ENCODE peak calls at places on chromosomes 1 and 21, in six cellular contexts. W, C, K, S, R and M are unnamed samples.

GRCh38 chr1:9909222-9910046 is 635 bp downstream of the CTNNBIP1 start:
- DNase-seq in W (peak), S (peak), K (no peak), R (peak), C (peak), M (peak)

GRCh38 chr1:20233866-20234265 is 47.5 kb upstream of the PLA2G2C start:
- DNase-seq in R (no peak), K (no peak), C (no peak), S (no peak), W (no peak), M (no peak)

GRCh38 chr1:201731142-201731541 is 97.8 kb upstream of the IPO9 start:
- DNase-seq in S (no peak), C (no peak), R (no peak), W (no peak), K (no peak), M (no peak)

GRCh38 chr21:46362946-46363345 is 39.0 kb downstream of the PCNT start:
- DNase-seq in S (no peak), C (no peak), K (no peak), W (no peak), R (no peak), M (no peak)

GRCh38 chr1:198657550-198658064 is 18.8 kb downstream of the PTPRC start:
- DNase-seq in C (no peak), S (no peak), K (no peak), R (peak), W (no peak), M (no peak)

GRCh38 chr1:197178998-197179397 is 32.5 kb upstream of the ASPM start:
- DNase-seq in W (no peak), S (no peak), R (no peak), K (no peak), C (no peak), M (no peak)

GRCh38 chr1:7335224-7335879 is 435.7 kb upstream of the VAMP3 start:
- DNase-seq in S (no peak), R (no peak), C (no peak), W (no peak), K (peak), M (no peak)

GRCh38 chr21:16678479-16678878 is 834.4 kb upstream of the CXADR start:
- DNase-seq in R (no peak), C (no peak), W (no peak), S (no peak), K (no peak), M (no peak)

GRCh38 chr21:42461185-42461520 is 34.9 kb downstream of the RSPH1 start:
- DNase-seq in R (no peak), W (no peak), K (no peak), C (no peak), S (no peak), M (peak)

GRCh38 chr21:37915516-37915915 is 741 bp downstream of the KCNJ6 start:
- DNase-seq in W (no peak), R (peak), C (no peak), S (peak), K (no peak), M (no peak)

GRCh38 chr1:224245188-224245587 is 62.1 kb downstream of the DEGS1 start:
- DNase-seq in C (peak), R (no peak), S (no peak), W (peak), K (no peak), M (no peak)

GRCh38 chr1:94408104-94408503 is 10.1 kb upstream of the ABCD3 start:
- DNase-seq in W (no peak), S (peak), C (no peak), K (no peak), R (no peak), M (no peak)

GRCh38 chr1:66251521-66251920 is 282.4 kb upstream of the SGIP1 start:
- DNase-seq in R (no peak), C (no peak), K (no peak), W (no peak), S (peak), M (peak)

GRCh38 chr1:6870571-6870970 is 85.3 kb downstream of the CAMTA1 start:
- DNase-seq in W (no peak), K (no peak), S (no peak), R (no peak), C (no peak), M (no peak)

GRCh38 chr1:29502901-29503300 is 266.6 kb downstream of the PTPRU start:
- DNase-seq in C (no peak), S (no peak), R (no peak), W (no peak), K (no peak), M (peak)

GRCh38 chr21:15631342-15631741 is 98.4 kb upstream of the USP25 start:
- DNase-seq in R (peak), W (no peak), C (no peak), S (no peak), K (peak), M (no peak)

GRCh38 chr1:18725231-18725895 is 94.7 kb downstream of the PAX7 start:
- DNase-seq in C (no peak), K (no peak), W (no peak), R (no peak), S (peak), M (peak)

GRCh38 chr21:43306911-43307676 is 119.8 kb downstream of the SIK1 start:
- DNase-seq in W (peak), R (peak), C (no peak), K (no peak), S (no peak), M (no peak)

GRCh38 chr1:17903386-17903785 is 148.3 kb downstream of the ACTL8 start:
- DNase-seq in W (no peak), C (no peak), S (no peak), R (no peak), K (no peak), M (no peak)

GRCh38 chr21:35198982-35199732 is 150.1 kb upstream of the RUNX1 start:
- DNase-seq in C (no peak), R (no peak), K (no peak), S (no peak), W (no peak), M (no peak)

GRCh38 chr21:36663033-36663855 is 35.7 kb upstream of the SIM2 start:
- DNase-seq in K (no peak), C (no peak), S (no peak), R (no peak), W (no peak), M (no peak)

GRCh38 chr1:41672173-41672572 is 187.7 kb upstream of the EDN2 start:
- DNase-seq in R (peak), W (no peak), S (no peak), C (no peak), K (peak), M (no peak)

GRCh38 chr1:3722846-3723245 is 29.4 kb upstream of the CCDC27 start:
- DNase-seq in R (no peak), W (no peak), S (no peak), K (no peak), C (no peak), M (no peak)

GRCh38 chr1:94247146-94248094 is 10.0 kb upstream of the ARHGAP29 start:
- DNase-seq in K (no peak), R (peak), S (peak), W (peak), C (peak), M (peak)

GRCh38 chr1:89309828-89310227 is 37.2 kb upstream of the GBP5 start:
- DNase-seq in W (no peak), S (no peak), R (no peak), C (no peak), K (no peak), M (no peak)

GRCh38 chr21:39483917-39484316 is 32.1 kb downstream of the SH3BGR start:
- DNase-seq in C (no peak), R (peak), K (peak), W (no peak), S (no peak), M (no peak)

GRCh38 chr21:35649186-35649585 is 411.1 kb downstream of the SETD4 start:
- DNase-seq in S (no peak), R (peak), K (no peak), W (no peak), C (no peak), M (peak)

GRCh38 chr1:3457910-3458621 is 3.6 kb downstream of the ARHGEF16 start:
- DNase-seq in C (no peak), K (no peak), W (no peak), R (no peak), S (peak), M (no peak)

GRCh38 chr1:43835141-43836021 is 98.2 kb upstream of the ARTN start:
- DNase-seq in C (peak), R (no peak), K (peak), S (no peak), W (peak), M (no peak)

GRCh38 chr21:21175798-21176334 is 177.7 kb downstream of the NCAM2 start:
- DNase-seq in S (no peak), K (no peak), W (no peak), C (no peak), R (no peak), M (no peak)
- H3K4me3 ChIP-seq in S (no peak), K (no peak), W (peak), C (no peak), R (no peak), M (no peak)

DNA sequence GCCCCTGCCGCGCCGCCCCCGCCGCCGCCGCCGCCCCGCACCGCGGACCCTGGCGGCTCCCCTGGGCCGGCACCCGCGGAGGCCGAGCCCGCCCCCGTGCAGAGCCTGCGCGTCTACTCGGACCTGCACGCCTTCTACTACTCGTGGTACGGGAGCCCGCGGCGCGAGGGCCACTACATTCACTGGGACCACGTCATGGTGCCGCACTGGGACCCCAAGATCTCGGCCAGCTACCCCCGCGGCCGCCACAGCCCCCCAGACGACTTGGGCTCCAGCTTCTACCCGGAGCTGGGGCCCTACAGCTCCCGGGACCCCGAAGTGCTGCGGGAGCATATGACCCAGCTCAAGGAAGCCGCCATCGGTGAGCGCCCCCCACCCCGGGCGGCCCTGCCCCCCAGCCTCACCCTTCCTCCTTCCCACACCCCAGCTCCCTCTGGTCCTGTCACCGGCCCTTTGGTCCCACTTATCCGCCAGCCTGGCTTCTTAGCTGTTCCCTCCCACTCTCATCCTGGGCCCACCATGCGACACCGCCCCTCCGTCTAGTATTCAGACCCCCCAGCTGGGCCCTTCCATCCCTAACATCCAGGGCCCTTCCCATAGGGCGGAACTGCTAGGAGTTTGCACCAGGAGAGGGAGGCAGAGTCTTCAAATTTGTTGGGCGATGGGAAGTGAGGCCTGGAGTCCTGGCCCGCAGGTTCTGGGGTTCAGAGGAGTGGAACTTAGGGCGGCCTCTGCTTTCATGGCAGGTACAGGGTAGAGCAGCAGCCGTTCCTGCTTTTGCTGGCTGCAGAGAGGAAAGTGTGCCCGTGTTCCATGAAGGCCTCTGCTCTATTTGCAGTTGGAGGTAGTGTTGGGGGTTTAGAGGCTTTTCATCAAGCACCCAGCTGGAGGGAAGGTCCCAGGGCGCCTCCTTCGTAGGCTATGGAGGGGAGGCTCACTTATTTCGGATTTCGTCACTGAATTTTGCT is 1.0 kb downstream of the MANEAL start:
- DNase-seq in W (no peak), C (no peak), R (no peak), K (no peak), S (peak), M (peak)
- TF ChIP-seq CTCF in W (no peak), C (no peak), R (no peak), K (no peak), S (no peak), M (no peak)

DNA sequence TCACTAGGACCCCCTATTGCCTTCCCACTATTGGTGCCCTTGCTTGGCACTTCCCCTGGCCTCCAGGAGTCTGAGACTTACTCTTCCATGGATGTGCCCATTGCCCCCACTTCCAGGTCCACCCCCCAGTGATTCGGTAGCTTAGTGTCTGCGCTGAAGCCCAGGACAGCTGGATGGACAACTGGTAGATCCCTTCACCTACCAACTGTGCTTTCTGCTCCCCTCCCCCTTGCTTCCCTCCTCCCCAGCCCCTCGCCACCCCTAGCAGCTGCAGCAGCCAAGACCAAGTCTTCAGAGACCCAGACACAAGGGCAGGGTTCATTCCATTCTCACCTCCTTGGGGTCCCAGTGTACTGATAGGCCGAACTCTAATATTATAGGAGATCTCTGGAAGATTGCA is 6.9 kb downstream of the LMNA start:
- DNase-seq in C (peak), R (no peak), K (no peak), W (no peak), S (no peak), M (no peak)
- H3K4me3 ChIP-seq in C (peak), R (no peak), K (no peak), W (peak), S (no peak), M (no peak)

GRCh38 chr1:54495954-54496353 is 52.1 kb upstream of the ACOT11 start:
- DNase-seq in K (no peak), S (no peak), R (no peak), C (no peak), W (no peak), M (no peak)
- TF ChIP-seq CTCF in K (no peak), S (no peak), R (no peak), C (no peak), W (no peak), M (no peak)

GRCh38 chr1:96487404-96487803 is 234.2 kb upstream of the PTBP2 start:
- DNase-seq in R (no peak), S (no peak), K (peak), C (no peak), W (no peak), M (no peak)

GRCh38 chr1:96487961-96488360 is 233.6 kb upstream of the PTBP2 start:
- DNase-seq in S (no peak), C (no peak), K (peak), R (no peak), W (no peak), M (no peak)

GRCh38 chr1:96481410-96481809 is 240.2 kb upstream of the PTBP2 start:
- DNase-seq in K (no peak), S (no peak), R (no peak), C (no peak), W (no peak), M (no peak)

GRCh38 chr1:96478228-96478627 is 243.4 kb upstream of the PTBP2 start:
- DNase-seq in C (no peak), W (no peak), R (no peak), S (peak), K (no peak), M (no peak)

GRCh38 chr1:96482615-96483014 is 239.0 kb upstream of the PTBP2 start:
- DNase-seq in C (no peak), K (no peak), W (no peak), R (no peak), S (peak), M (no peak)
- H3K4me3 ChIP-seq in C (no peak), K (no peak), W (no peak), R (no peak), S (peak), M (no peak)

GRCh38 chr1:13710097-13710496 is 10.1 kb downstream of the PRDM2 start:
- DNase-seq in S (no peak), R (no peak), K (no peak), C (no peak), W (no peak), M (no peak)

GRCh38 chr1:13714851-13715250 is 14.9 kb downstream of the PRDM2 start:
- DNase-seq in S (no peak), K (no peak), R (no peak), W (no peak), C (no peak), M (no peak)
- TF ChIP-seq CTCF in S (peak), K (peak), R (no peak), W (no peak), C (no peak), M (peak)

DNA sequence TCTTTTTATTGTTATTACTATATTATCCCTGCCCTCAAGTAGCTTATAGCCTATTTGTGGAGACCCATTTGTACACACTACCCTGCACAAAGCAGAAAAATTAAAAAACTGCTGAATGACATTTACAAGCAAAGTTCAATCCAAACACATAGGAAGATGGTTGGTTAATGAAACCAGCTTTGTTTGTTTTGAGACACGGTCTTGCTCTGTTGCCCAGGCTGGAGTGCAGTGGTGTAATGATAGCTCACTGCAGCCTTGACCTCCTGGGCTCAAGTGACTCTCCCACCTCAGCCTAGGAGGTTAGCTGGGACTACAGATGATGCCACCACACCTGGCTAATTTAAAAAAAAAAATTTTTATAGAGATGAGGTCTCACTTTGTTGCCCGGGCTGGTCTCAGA is 31.6 kb downstream of the TGFB2 start:
- DNase-seq in R (no peak), K (no peak), S (no peak), C (no peak), W (no peak), M (no peak)
- H3K4me3 ChIP-seq in R (no peak), K (no peak), S (no peak), C (no peak), W (no peak), M (no peak)

DNA sequence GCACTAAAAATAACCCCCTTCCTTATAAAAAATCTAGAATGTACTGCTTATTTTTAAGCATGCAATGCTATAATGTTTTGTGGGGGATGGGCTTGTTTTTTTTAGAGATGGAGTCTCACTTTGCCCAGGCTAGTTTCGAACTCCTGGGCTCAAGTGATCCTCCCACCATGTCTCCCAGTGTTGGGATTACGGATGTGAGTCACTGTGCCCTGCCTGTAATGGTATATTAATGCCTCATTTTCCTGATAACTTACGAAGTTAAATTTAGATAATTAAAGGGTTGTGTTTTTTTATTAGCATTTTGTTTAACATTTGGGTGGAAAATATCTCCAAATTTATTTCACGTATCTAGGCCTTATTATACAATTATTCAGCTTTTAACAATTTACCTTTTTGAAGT is 6.5 kb downstream of the RNF11 start:
- DNase-seq in C (no peak), S (no peak), K (no peak), R (no peak), W (no peak), M (peak)
- TF ChIP-seq CTCF in C (no peak), S (no peak), K (no peak), R (no peak), W (no peak), M (no peak)

GRCh38 chr1:40058097-40058452 is 17.5 kb downstream of the CAP1 start:
- DNase-seq in S (no peak), C (no peak), K (no peak), R (no peak), W (no peak), M (no peak)

GRCh38 chr1:40060351-40060750 is 19.8 kb downstream of the CAP1 start:
- DNase-seq in W (no peak), S (no peak), C (no peak), R (no peak), K (no peak), M (no peak)

GRCh38 chr1:40059960-40060337 is 19.4 kb downstream of the CAP1 start:
- DNase-seq in S (no peak), W (no peak), R (no peak), C (no peak), K (no peak), M (no peak)

GRCh38 chr1:40058453-40059291 is 18.1 kb downstream of the CAP1 start:
- DNase-seq in S (no peak), C (no peak), R (peak), W (no peak), K (no peak), M (no peak)

DNA sequence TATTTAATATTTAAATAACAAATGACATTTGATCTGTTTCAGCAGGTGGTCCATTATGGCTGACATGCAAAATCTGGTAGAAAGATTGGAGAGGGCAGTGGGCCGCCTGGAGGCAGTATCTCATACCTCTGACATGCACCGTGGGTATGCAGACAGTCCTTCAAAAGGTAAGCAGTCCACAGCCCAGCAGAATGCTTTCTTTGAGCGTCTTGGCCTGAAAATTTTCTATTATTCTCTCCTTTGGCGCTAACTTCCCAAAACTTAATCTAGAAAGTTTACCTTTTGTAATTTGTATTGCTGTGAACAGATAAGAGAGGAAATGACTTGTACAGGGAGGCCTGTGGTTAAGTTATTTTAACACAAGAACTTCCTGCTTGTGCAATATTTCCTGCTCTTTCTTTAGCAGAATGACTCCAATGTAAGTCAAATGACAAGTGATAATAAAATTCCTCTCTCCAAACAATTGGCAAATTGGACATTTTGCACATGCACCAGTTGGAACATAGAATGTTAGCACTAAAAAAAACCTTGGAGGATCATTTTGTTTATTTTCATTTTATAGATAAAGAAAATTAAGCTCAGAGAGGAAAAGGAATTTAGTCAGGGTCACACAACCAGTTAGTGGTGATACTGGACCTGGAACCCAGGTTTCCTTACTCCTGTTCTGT is 18.9 kb downstream of the CAP1 start:
- DNase-seq in C (no peak), K (no peak), W (no peak), R (no peak), S (no peak), M (peak)
- H3K4me3 ChIP-seq in C (no peak), K (no peak), W (no peak), R (no peak), S (no peak), M (no peak)

GRCh38 chr1:1349256-1350012 is at the start of gene DVL1:
- DNase-seq in W (peak), C (peak), S (peak), R (peak), K (no peak), M (peak)
- TF ChIP-seq CTCF in W (peak), C (peak), S (peak), R (peak), K (peak), M (peak)